ENCODE peak calls at places on chromosome 1, in six cellular contexts. One of them, this sample, is unnamed.

GRCh38 chr1:230282157-230282556 is 144.0 kb downstream of the PGBD5 start:
- DNase-seq in upper lobe of left lung: no peak
- DNase-seq in prostate gland: no peak
- DNase-seq in SK-N-SH: peak
- DNase-seq in transverse colon: peak
- DNase-seq in breast epithelium: no peak
- DNase-seq in this sample: no peak

GRCh38 chr1:52727114-52727586 is 897 bp downstream of the ZYG11B start:
- DNase-seq in upper lobe of left lung: no peak
- DNase-seq in prostate gland: no peak
- DNase-seq in SK-N-SH: peak
- DNase-seq in transverse colon: peak
- DNase-seq in breast epithelium: no peak
- DNase-seq in this sample: no peak

GRCh38 chr1:152535774-152536173 is 21.5 kb downstream of the CRCT1 start:
- DNase-seq in upper lobe of left lung: no peak
- DNase-seq in prostate gland: no peak
- DNase-seq in SK-N-SH: no peak
- DNase-seq in transverse colon: no peak
- DNase-seq in breast epithelium: no peak
- DNase-seq in this sample: no peak

GRCh38 chr1:197544130-197544529 is 231.2 kb downstream of the DENND1B start:
- DNase-seq in upper lobe of left lung: no peak
- DNase-seq in prostate gland: no peak
- DNase-seq in SK-N-SH: no peak
- DNase-seq in transverse colon: no peak
- DNase-seq in breast epithelium: no peak
- DNase-seq in this sample: no peak

GRCh38 chr1:65189716-65190115 is 41.7 kb downstream of the AK4 start:
- DNase-seq in upper lobe of left lung: no peak
- DNase-seq in prostate gland: no peak
- DNase-seq in SK-N-SH: no peak
- DNase-seq in transverse colon: no peak
- DNase-seq in breast epithelium: no peak
- DNase-seq in this sample: no peak

GRCh38 chr1:24159366-24159765 is 16.4 kb upstream of the IL22RA1 start:
- DNase-seq in upper lobe of left lung: no peak
- DNase-seq in prostate gland: no peak
- DNase-seq in SK-N-SH: no peak
- DNase-seq in transverse colon: no peak
- DNase-seq in breast epithelium: no peak
- DNase-seq in this sample: no peak

GRCh38 chr1:22773981-22774471 is 63.4 kb downstream of the EPHB2 start:
- DNase-seq in upper lobe of left lung: no peak
- DNase-seq in prostate gland: peak
- DNase-seq in SK-N-SH: no peak
- DNase-seq in transverse colon: peak
- DNase-seq in breast epithelium: no peak
- DNase-seq in this sample: no peak

GRCh38 chr1:66996018-66996682 is 57.8 kb downstream of the SLC35D1 start:
- DNase-seq in upper lobe of left lung: no peak
- DNase-seq in prostate gland: peak
- DNase-seq in SK-N-SH: peak
- DNase-seq in transverse colon: peak
- DNase-seq in breast epithelium: no peak
- DNase-seq in this sample: no peak

GRCh38 chr1:100585774-100586173 is 47.8 kb downstream of the GPR88 start:
- DNase-seq in upper lobe of left lung: no peak
- DNase-seq in prostate gland: no peak
- DNase-seq in SK-N-SH: no peak
- DNase-seq in transverse colon: no peak
- DNase-seq in breast epithelium: no peak
- DNase-seq in this sample: no peak

GRCh38 chr1:34825455-34826081 is 32.8 kb downstream of the GJA4 start:
- DNase-seq in upper lobe of left lung: peak
- DNase-seq in prostate gland: no peak
- DNase-seq in SK-N-SH: peak
- DNase-seq in transverse colon: peak
- DNase-seq in breast epithelium: no peak
- DNase-seq in this sample: no peak
- H3K27ac ChIP-seq in upper lobe of left lung: no peak
- H3K27ac ChIP-seq in prostate gland: no peak
- H3K27ac ChIP-seq in SK-N-SH: peak
- H3K27ac ChIP-seq in transverse colon: no peak
- H3K27ac ChIP-seq in breast epithelium: peak
- H3K27ac ChIP-seq in this sample: no peak

GRCh38 chr1:12069616-12070244 is 6.6 kb downstream of the TNFRSF8 start:
- DNase-seq in upper lobe of left lung: no peak
- DNase-seq in prostate gland: no peak
- DNase-seq in SK-N-SH: no peak
- DNase-seq in transverse colon: no peak
- DNase-seq in breast epithelium: no peak
- DNase-seq in this sample: no peak

GRCh38 chr1:12067900-12068821 is 5.1 kb downstream of the TNFRSF8 start:
- DNase-seq in upper lobe of left lung: no peak
- DNase-seq in prostate gland: no peak
- DNase-seq in SK-N-SH: no peak
- DNase-seq in transverse colon: no peak
- DNase-seq in breast epithelium: no peak
- DNase-seq in this sample: no peak

GRCh38 chr1:12064073-12064969 is 1.2 kb downstream of the TNFRSF8 start:
- DNase-seq in upper lobe of left lung: no peak
- DNase-seq in prostate gland: no peak
- DNase-seq in SK-N-SH: no peak
- DNase-seq in transverse colon: no peak
- DNase-seq in breast epithelium: no peak
- DNase-seq in this sample: no peak

GRCh38 chr1:12063141-12064072 is at the start of gene TNFRSF8:
- DNase-seq in upper lobe of left lung: peak
- DNase-seq in prostate gland: no peak
- DNase-seq in SK-N-SH: peak
- DNase-seq in transverse colon: no peak
- DNase-seq in breast epithelium: no peak
- DNase-seq in this sample: no peak

DNA sequence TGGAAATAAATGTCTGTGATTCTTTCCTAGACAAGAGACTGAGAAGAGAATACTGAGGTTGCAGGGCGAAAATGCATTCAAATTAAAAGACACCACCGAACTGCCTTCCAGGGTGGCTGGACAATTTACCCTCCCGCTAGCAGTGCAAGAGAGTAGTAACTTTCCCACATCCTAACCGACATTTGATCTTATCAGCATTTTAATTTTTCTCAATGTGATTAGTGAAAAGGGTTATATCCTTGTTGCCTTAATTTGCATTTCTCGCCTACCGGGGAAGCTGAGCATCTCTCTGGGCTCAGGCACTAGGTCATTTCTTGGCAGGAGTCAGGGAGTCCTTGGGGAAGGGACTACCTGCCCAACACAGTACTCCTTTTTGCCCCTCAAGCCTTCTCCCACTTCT is 2.8 kb downstream of the TNFRSF8 start:
- DNase-seq in upper lobe of left lung: no peak
- DNase-seq in prostate gland: no peak
- DNase-seq in SK-N-SH: no peak
- DNase-seq in transverse colon: no peak
- DNase-seq in breast epithelium: no peak
- DNase-seq in this sample: no peak
- TF ChIP-seq POLR2AphosphoS5 in upper lobe of left lung: no peak
- TF ChIP-seq POLR2AphosphoS5 in prostate gland: no peak
- TF ChIP-seq POLR2AphosphoS5 in SK-N-SH: no peak
- TF ChIP-seq POLR2AphosphoS5 in transverse colon: no peak
- TF ChIP-seq POLR2AphosphoS5 in breast epithelium: no peak
- TF ChIP-seq POLR2AphosphoS5 in this sample: no peak

GRCh38 chr1:28126778-28127430 is 38.5 kb upstream of the EYA3 start:
- DNase-seq in upper lobe of left lung: no peak
- DNase-seq in prostate gland: no peak
- DNase-seq in SK-N-SH: no peak
- DNase-seq in transverse colon: no peak
- DNase-seq in breast epithelium: no peak
- DNase-seq in this sample: no peak
- H3K27ac ChIP-seq in upper lobe of left lung: peak
- H3K27ac ChIP-seq in prostate gland: no peak
- H3K27ac ChIP-seq in SK-N-SH: no peak
- H3K27ac ChIP-seq in transverse colon: peak
- H3K27ac ChIP-seq in breast epithelium: no peak
- H3K27ac ChIP-seq in this sample: no peak

GRCh38 chr1:15714438-15715136 is 21.5 kb upstream of the SLC25A34 start:
- DNase-seq in upper lobe of left lung: no peak
- DNase-seq in prostate gland: no peak
- DNase-seq in SK-N-SH: no peak
- DNase-seq in transverse colon: no peak
- DNase-seq in breast epithelium: no peak
- DNase-seq in this sample: no peak
- TF ChIP-seq POLR2AphosphoS5 in upper lobe of left lung: peak
- TF ChIP-seq POLR2AphosphoS5 in prostate gland: peak
- TF ChIP-seq POLR2AphosphoS5 in SK-N-SH: no peak
- TF ChIP-seq POLR2AphosphoS5 in transverse colon: no peak
- TF ChIP-seq POLR2AphosphoS5 in breast epithelium: no peak
- TF ChIP-seq POLR2AphosphoS5 in this sample: no peak

GRCh38 chr1:226111109-226111864 is 48.8 kb downstream of the H3-3A start:
- DNase-seq in upper lobe of left lung: no peak
- DNase-seq in prostate gland: no peak
- DNase-seq in SK-N-SH: no peak
- DNase-seq in transverse colon: no peak
- DNase-seq in breast epithelium: no peak
- DNase-seq in this sample: no peak
- H3K27ac ChIP-seq in upper lobe of left lung: peak
- H3K27ac ChIP-seq in prostate gland: peak
- H3K27ac ChIP-seq in SK-N-SH: peak
- H3K27ac ChIP-seq in transverse colon: peak
- H3K27ac ChIP-seq in breast epithelium: peak
- H3K27ac ChIP-seq in this sample: peak

GRCh38 chr1:2586154-2587070 is at the start of gene PRXL2B:
- DNase-seq in upper lobe of left lung: peak
- DNase-seq in prostate gland: peak
- DNase-seq in SK-N-SH: peak
- DNase-seq in transverse colon: peak
- DNase-seq in breast epithelium: peak
- DNase-seq in this sample: peak
- TF ChIP-seq POLR2AphosphoS5 in upper lobe of left lung: peak
- TF ChIP-seq POLR2AphosphoS5 in prostate gland: peak
- TF ChIP-seq POLR2AphosphoS5 in SK-N-SH: peak
- TF ChIP-seq POLR2AphosphoS5 in transverse colon: peak
- TF ChIP-seq POLR2AphosphoS5 in breast epithelium: peak
- TF ChIP-seq POLR2AphosphoS5 in this sample: peak

GRCh38 chr1:13583964-13584791 is 546 bp downstream of the PDPN start:
- DNase-seq in upper lobe of left lung: peak
- DNase-seq in prostate gland: peak
- DNase-seq in SK-N-SH: no peak
- DNase-seq in transverse colon: no peak
- DNase-seq in breast epithelium: no peak
- DNase-seq in this sample: no peak
- H3K27ac ChIP-seq in upper lobe of left lung: peak
- H3K27ac ChIP-seq in prostate gland: peak
- H3K27ac ChIP-seq in SK-N-SH: no peak
- H3K27ac ChIP-seq in transverse colon: peak
- H3K27ac ChIP-seq in breast epithelium: peak
- H3K27ac ChIP-seq in this sample: peak

GRCh38 chr1:183417691-183418491 is at the start of gene NMNAT2:
- DNase-seq in upper lobe of left lung: peak
- DNase-seq in prostate gland: no peak
- DNase-seq in SK-N-SH: peak
- DNase-seq in transverse colon: no peak
- DNase-seq in breast epithelium: no peak
- DNase-seq in this sample: no peak
- TF ChIP-seq POLR2AphosphoS5 in upper lobe of left lung: no peak
- TF ChIP-seq POLR2AphosphoS5 in prostate gland: no peak
- TF ChIP-seq POLR2AphosphoS5 in SK-N-SH: no peak
- TF ChIP-seq POLR2AphosphoS5 in transverse colon: no peak
- TF ChIP-seq POLR2AphosphoS5 in breast epithelium: no peak
- TF ChIP-seq POLR2AphosphoS5 in this sample: no peak

DNA sequence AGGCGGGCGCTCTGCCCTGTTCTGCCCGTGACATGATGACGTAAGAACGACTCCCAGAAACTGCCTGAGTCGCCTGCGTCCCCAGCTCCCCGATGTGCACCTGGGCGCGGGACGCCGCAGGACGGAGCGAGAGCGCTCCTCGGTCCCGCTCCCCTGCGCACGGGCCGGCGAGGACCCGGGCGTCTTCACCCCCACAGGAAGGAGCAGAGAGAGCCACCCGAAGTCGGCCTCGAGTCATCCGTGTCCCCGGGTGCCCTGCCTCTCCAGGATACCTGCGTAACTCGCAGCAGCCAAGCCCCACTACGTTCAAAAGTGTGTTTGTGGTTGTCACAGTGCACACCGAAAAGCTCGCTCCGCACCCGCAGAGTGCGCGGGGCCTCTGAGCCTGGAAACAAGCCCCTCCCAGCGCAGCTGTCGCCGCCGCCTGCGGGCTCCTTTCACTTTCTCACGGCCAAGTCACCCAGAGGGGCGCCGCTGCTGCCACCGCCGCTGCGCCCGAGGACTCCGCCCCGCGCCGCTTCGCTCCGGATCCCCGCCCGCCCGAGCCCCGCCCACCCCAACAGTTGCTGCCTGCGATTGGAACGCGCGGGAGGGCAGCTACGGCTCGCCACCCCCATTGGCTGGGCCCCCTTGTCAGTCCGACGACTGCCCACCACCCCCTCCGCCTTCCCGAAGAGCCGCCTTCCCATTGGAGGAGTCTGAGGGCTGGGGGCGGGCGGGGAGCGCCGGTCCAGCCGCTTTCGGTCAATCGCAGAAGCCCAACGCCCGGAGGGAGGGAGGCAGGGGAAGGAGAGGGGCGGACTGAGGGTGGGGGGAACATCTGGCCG is 3.1 kb upstream of the ZBTB18 start:
- DNase-seq in upper lobe of left lung: peak
- DNase-seq in prostate gland: peak
- DNase-seq in SK-N-SH: peak
- DNase-seq in transverse colon: peak
- DNase-seq in breast epithelium: peak
- DNase-seq in this sample: no peak
- H3K27ac ChIP-seq in upper lobe of left lung: peak
- H3K27ac ChIP-seq in prostate gland: peak
- H3K27ac ChIP-seq in SK-N-SH: peak
- H3K27ac ChIP-seq in transverse colon: peak
- H3K27ac ChIP-seq in breast epithelium: peak
- H3K27ac ChIP-seq in this sample: peak

This sample was measured in vagina.